ENCODE peak calls at places on chromosome 10, in six cellular contexts. One of them, this sample, is unnamed.
A peak's percentile ranks its signal among the peaks of the same experiment; 100 is the strongest.

GRCh38 chr10:70803768-70804423 is 11.9 kb upstream of the SGPL1 start:
- DNase-seq in GM13977: no peak
- DNase-seq in neural crest cell: no peak
- DNase-seq in nephron progenitor cell: no peak
- DNase-seq in endothelial cell: no peak
- DNase-seq in activated CD8-positive, alpha-beta T cell treated with anti-CD3 and anti-CD28 coated beads for 36 hours: no peak
- DNase-seq in this sample: no peak

GRCh38 chr10:115355162-115355760 is 262.1 kb downstream of the ATRNL1 start:
- DNase-seq in GM13977: peak; percentile 52
- DNase-seq in neural crest cell: peak; percentile 18
- DNase-seq in nephron progenitor cell: peak; percentile 55
- DNase-seq in endothelial cell: peak; percentile 54
- DNase-seq in activated CD8-positive, alpha-beta T cell treated with anti-CD3 and anti-CD28 coated beads for 36 hours: peak; percentile 33
- DNase-seq in this sample: no peak

GRCh38 chr10:73584737-73585136 is 6.4 kb downstream of the USP54 start:
- DNase-seq in GM13977: no peak
- DNase-seq in neural crest cell: no peak
- DNase-seq in nephron progenitor cell: no peak
- DNase-seq in endothelial cell: no peak
- DNase-seq in activated CD8-positive, alpha-beta T cell treated with anti-CD3 and anti-CD28 coated beads for 36 hours: peak; percentile 7
- DNase-seq in this sample: no peak

GRCh38 chr10:74888947-74889661 is 62.7 kb downstream of the KAT6B start:
- DNase-seq in GM13977: no peak
- DNase-seq in neural crest cell: no peak
- DNase-seq in nephron progenitor cell: no peak
- DNase-seq in endothelial cell: no peak
- DNase-seq in activated CD8-positive, alpha-beta T cell treated with anti-CD3 and anti-CD28 coated beads for 36 hours: peak; percentile 14
- DNase-seq in this sample: no peak

GRCh38 chr10:14873090-14873760 is 5.4 kb upstream of the SUV39H2 start:
- DNase-seq in GM13977: peak; percentile 28
- DNase-seq in neural crest cell: no peak
- DNase-seq in nephron progenitor cell: no peak
- DNase-seq in endothelial cell: no peak
- DNase-seq in activated CD8-positive, alpha-beta T cell treated with anti-CD3 and anti-CD28 coated beads for 36 hours: no peak
- DNase-seq in this sample: no peak

GRCh38 chr10:103897241-103897774 is 20.7 kb downstream of the STN1 start:
- DNase-seq in GM13977: no peak
- DNase-seq in neural crest cell: no peak
- DNase-seq in nephron progenitor cell: no peak
- DNase-seq in endothelial cell: no peak
- DNase-seq in activated CD8-positive, alpha-beta T cell treated with anti-CD3 and anti-CD28 coated beads for 36 hours: no peak
- DNase-seq in this sample: no peak

GRCh38 chr10:18219096-18219495 is 78.9 kb downstream of the CACNB2 start:
- DNase-seq in GM13977: no peak
- DNase-seq in neural crest cell: no peak
- DNase-seq in nephron progenitor cell: no peak
- DNase-seq in endothelial cell: no peak
- DNase-seq in activated CD8-positive, alpha-beta T cell treated with anti-CD3 and anti-CD28 coated beads for 36 hours: no peak
- DNase-seq in this sample: no peak

GRCh38 chr10:23439452-23439919 is 611 bp downstream of the OTUD1 start:
- DNase-seq in GM13977: no peak
- DNase-seq in neural crest cell: peak; percentile 22
- DNase-seq in nephron progenitor cell: no peak
- DNase-seq in endothelial cell: peak; percentile 32
- DNase-seq in activated CD8-positive, alpha-beta T cell treated with anti-CD3 and anti-CD28 coated beads for 36 hours: peak; percentile 43
- DNase-seq in this sample: no peak

GRCh38 chr10:92834981-92835380 is 13.3 kb upstream of the EXOC6 start:
- DNase-seq in GM13977: no peak
- DNase-seq in neural crest cell: no peak
- DNase-seq in nephron progenitor cell: no peak
- DNase-seq in endothelial cell: no peak
- DNase-seq in activated CD8-positive, alpha-beta T cell treated with anti-CD3 and anti-CD28 coated beads for 36 hours: no peak
- DNase-seq in this sample: no peak

GRCh38 chr10:78511324-78512204 is 477.9 kb downstream of the RPS24 start:
- DNase-seq in GM13977: no peak
- DNase-seq in neural crest cell: no peak
- DNase-seq in nephron progenitor cell: no peak
- DNase-seq in endothelial cell: no peak
- DNase-seq in activated CD8-positive, alpha-beta T cell treated with anti-CD3 and anti-CD28 coated beads for 36 hours: no peak
- DNase-seq in this sample: no peak

GRCh38 chr10:12394236-12395033 is 45.1 kb downstream of the CAMK1D start:
- DNase-seq in GM13977: no peak
- DNase-seq in neural crest cell: no peak
- DNase-seq in nephron progenitor cell: no peak
- DNase-seq in endothelial cell: no peak
- DNase-seq in activated CD8-positive, alpha-beta T cell treated with anti-CD3 and anti-CD28 coated beads for 36 hours: peak; percentile 18
- DNase-seq in this sample: no peak

GRCh38 chr10:69124558-69125121 is 662 bp downstream of the VPS26A start:
- DNase-seq in GM13977: peak; percentile 65
- DNase-seq in neural crest cell: peak; percentile 12
- DNase-seq in nephron progenitor cell: peak; percentile 40
- DNase-seq in endothelial cell: peak; percentile 42
- DNase-seq in activated CD8-positive, alpha-beta T cell treated with anti-CD3 and anti-CD28 coated beads for 36 hours: peak; percentile 78
- DNase-seq in this sample: peak; percentile 23

GRCh38 chr10:60797200-60797599 is 18.9 kb downstream of the CDK1 start:
- DNase-seq in GM13977: no peak
- DNase-seq in neural crest cell: no peak
- DNase-seq in nephron progenitor cell: no peak
- DNase-seq in endothelial cell: no peak
- DNase-seq in activated CD8-positive, alpha-beta T cell treated with anti-CD3 and anti-CD28 coated beads for 36 hours: no peak
- DNase-seq in this sample: no peak

GRCh38 chr10:110642980-110643655 is 1.0 kb upstream of the RBM20 start:
- DNase-seq in GM13977: peak; percentile 19
- DNase-seq in neural crest cell: no peak
- DNase-seq in nephron progenitor cell: peak; percentile 59
- DNase-seq in endothelial cell: peak; percentile 43
- DNase-seq in activated CD8-positive, alpha-beta T cell treated with anti-CD3 and anti-CD28 coated beads for 36 hours: no peak
- DNase-seq in this sample: no peak

GRCh38 chr10:17038627-17039026 is 91.0 kb downstream of the CUBN start:
- DNase-seq in GM13977: no peak
- DNase-seq in neural crest cell: no peak
- DNase-seq in nephron progenitor cell: no peak
- DNase-seq in endothelial cell: no peak
- DNase-seq in activated CD8-positive, alpha-beta T cell treated with anti-CD3 and anti-CD28 coated beads for 36 hours: no peak
- DNase-seq in this sample: no peak

GRCh38 chr10:110544958-110545537 is 22.4 kb upstream of the SMC3 start:
- DNase-seq in GM13977: no peak
- DNase-seq in neural crest cell: no peak
- DNase-seq in nephron progenitor cell: no peak
- DNase-seq in endothelial cell: no peak
- DNase-seq in activated CD8-positive, alpha-beta T cell treated with anti-CD3 and anti-CD28 coated beads for 36 hours: no peak
- DNase-seq in this sample: no peak

GRCh38 chr10:117946525-117947070 is 100.1 kb downstream of the RAB11FIP2 start:
- DNase-seq in GM13977: no peak
- DNase-seq in neural crest cell: no peak
- DNase-seq in nephron progenitor cell: no peak
- DNase-seq in endothelial cell: no peak
- DNase-seq in activated CD8-positive, alpha-beta T cell treated with anti-CD3 and anti-CD28 coated beads for 36 hours: no peak
- DNase-seq in this sample: no peak

GRCh38 chr10:42755028-42755451 is 27.6 kb upstream of the BMS1 start:
- DNase-seq in GM13977: no peak
- DNase-seq in neural crest cell: no peak
- DNase-seq in nephron progenitor cell: peak; percentile 41
- DNase-seq in endothelial cell: peak; percentile 33
- DNase-seq in activated CD8-positive, alpha-beta T cell treated with anti-CD3 and anti-CD28 coated beads for 36 hours: no peak
- DNase-seq in this sample: no peak

GRCh38 chr10:3527144-3527543 is 257.9 kb downstream of the KLF6 start:
- DNase-seq in GM13977: no peak
- DNase-seq in neural crest cell: no peak
- DNase-seq in nephron progenitor cell: no peak
- DNase-seq in endothelial cell: no peak
- DNase-seq in activated CD8-positive, alpha-beta T cell treated with anti-CD3 and anti-CD28 coated beads for 36 hours: no peak
- DNase-seq in this sample: no peak

GRCh38 chr10:71909399-71910083 is 54.7 kb upstream of the CHST3 start:
- DNase-seq in GM13977: no peak
- DNase-seq in neural crest cell: no peak
- DNase-seq in nephron progenitor cell: no peak
- DNase-seq in endothelial cell: no peak
- DNase-seq in activated CD8-positive, alpha-beta T cell treated with anti-CD3 and anti-CD28 coated beads for 36 hours: no peak
- DNase-seq in this sample: no peak

GRCh38 chr10:71916827-71917226 is 47.4 kb upstream of the CHST3 start:
- DNase-seq in GM13977: no peak
- DNase-seq in neural crest cell: no peak
- DNase-seq in nephron progenitor cell: no peak
- DNase-seq in endothelial cell: no peak
- DNase-seq in activated CD8-positive, alpha-beta T cell treated with anti-CD3 and anti-CD28 coated beads for 36 hours: no peak
- DNase-seq in this sample: no peak

GRCh38 chr10:71908998-71909397 is 55.2 kb upstream of the CHST3 start:
- DNase-seq in GM13977: no peak
- DNase-seq in neural crest cell: no peak
- DNase-seq in nephron progenitor cell: no peak
- DNase-seq in endothelial cell: no peak
- DNase-seq in activated CD8-positive, alpha-beta T cell treated with anti-CD3 and anti-CD28 coated beads for 36 hours: no peak
- DNase-seq in this sample: no peak

GRCh38 chr10:71911296-71911954 is 52.8 kb upstream of the CHST3 start:
- DNase-seq in GM13977: no peak
- DNase-seq in neural crest cell: no peak
- DNase-seq in nephron progenitor cell: no peak
- DNase-seq in endothelial cell: no peak
- DNase-seq in activated CD8-positive, alpha-beta T cell treated with anti-CD3 and anti-CD28 coated beads for 36 hours: no peak
- DNase-seq in this sample: no peak

DNA sequence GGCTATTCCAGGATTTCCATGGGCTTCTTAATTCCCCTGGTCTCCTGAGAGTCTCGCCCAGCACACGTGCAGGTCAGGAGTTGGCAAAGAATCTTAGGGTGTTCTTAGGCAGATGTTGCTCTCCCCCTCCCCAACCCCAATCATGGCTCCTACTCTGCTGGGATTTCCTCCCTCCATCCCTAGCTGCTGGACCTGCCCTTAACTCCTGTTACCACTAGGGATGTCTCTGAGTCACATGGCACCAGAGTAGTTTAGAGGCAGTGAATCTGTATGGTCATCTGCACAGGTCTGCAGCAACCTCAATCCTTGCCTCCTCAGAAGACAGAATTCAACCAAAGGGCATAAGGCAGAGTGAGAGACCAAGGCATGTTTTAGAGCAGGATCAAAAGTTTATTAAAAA is 51.8 kb upstream of the CHST3 start:
- DNase-seq in GM13977: no peak
- DNase-seq in neural crest cell: no peak
- DNase-seq in nephron progenitor cell: no peak
- DNase-seq in endothelial cell: no peak
- DNase-seq in activated CD8-positive, alpha-beta T cell treated with anti-CD3 and anti-CD28 coated beads for 36 hours: no peak
- DNase-seq in this sample: no peak
- TF ChIP-seq CTCF in GM13977: no peak
- TF ChIP-seq CTCF in neural crest cell: no peak
- TF ChIP-seq CTCF in nephron progenitor cell: no peak
- TF ChIP-seq CTCF in endothelial cell: no peak
- TF ChIP-seq CTCF in activated CD8-positive, alpha-beta T cell treated with anti-CD3 and anti-CD28 coated beads for 36 hours: no peak
- TF ChIP-seq CTCF in this sample: no peak

DNA sequence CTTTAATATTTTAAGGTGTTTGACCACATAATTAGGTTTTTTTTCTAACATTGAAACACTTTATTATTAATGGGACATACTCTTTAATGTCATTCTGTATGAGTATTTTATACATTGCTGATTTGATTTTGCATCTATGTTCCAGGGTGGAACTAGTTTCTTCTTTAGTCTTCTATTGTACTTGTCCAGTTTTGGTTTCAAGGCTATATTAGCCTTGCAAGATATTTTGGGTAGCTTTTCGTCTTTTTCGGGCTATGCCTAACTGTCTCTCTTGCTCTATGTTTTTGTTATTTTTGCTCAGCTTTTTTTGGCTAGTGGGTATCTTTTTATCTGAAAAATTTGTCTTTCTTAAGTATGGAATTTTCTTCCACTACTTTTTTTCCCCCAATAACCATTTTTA is 38.7 kb upstream of the MKX start:
- DNase-seq in GM13977: no peak
- DNase-seq in neural crest cell: no peak
- DNase-seq in nephron progenitor cell: no peak
- DNase-seq in endothelial cell: no peak
- DNase-seq in activated CD8-positive, alpha-beta T cell treated with anti-CD3 and anti-CD28 coated beads for 36 hours: no peak
- DNase-seq in this sample: no peak
- TF ChIP-seq CTCF in GM13977: no peak
- TF ChIP-seq CTCF in neural crest cell: no peak
- TF ChIP-seq CTCF in nephron progenitor cell: no peak
- TF ChIP-seq CTCF in endothelial cell: no peak
- TF ChIP-seq CTCF in activated CD8-positive, alpha-beta T cell treated with anti-CD3 and anti-CD28 coated beads for 36 hours: no peak
- TF ChIP-seq CTCF in this sample: no peak

GRCh38 chr10:82084904-82085303 is 209.9 kb downstream of the NRG3 start:
- DNase-seq in GM13977: no peak
- DNase-seq in neural crest cell: no peak
- DNase-seq in nephron progenitor cell: no peak
- DNase-seq in endothelial cell: no peak
- DNase-seq in activated CD8-positive, alpha-beta T cell treated with anti-CD3 and anti-CD28 coated beads for 36 hours: no peak
- DNase-seq in this sample: no peak

GRCh38 chr10:82089327-82089726 is 214.3 kb downstream of the NRG3 start:
- DNase-seq in GM13977: no peak
- DNase-seq in neural crest cell: peak; percentile 5
- DNase-seq in nephron progenitor cell: peak; percentile 11
- DNase-seq in endothelial cell: peak; percentile 7
- DNase-seq in activated CD8-positive, alpha-beta T cell treated with anti-CD3 and anti-CD28 coated beads for 36 hours: no peak
- DNase-seq in this sample: no peak

DNA sequence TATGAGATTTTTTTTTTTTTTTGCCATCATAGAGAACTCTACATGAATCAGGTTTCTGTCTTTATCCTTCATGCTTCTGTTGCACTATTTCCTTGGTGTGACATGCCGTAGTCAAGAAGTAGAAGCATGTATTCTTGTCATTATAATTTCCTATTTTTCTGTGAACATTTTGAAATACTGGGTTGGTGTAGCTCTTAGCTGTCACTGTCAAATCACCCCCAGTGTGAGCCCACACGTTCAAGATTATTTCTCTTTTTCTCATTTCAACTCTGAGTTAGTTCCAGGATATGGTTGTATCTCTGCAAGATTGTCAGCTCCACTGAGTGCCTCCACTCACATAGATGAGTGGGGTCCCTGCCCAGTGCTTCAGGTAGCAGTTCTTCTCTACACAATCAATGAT is 209.5 kb downstream of the NRG3 start:
- DNase-seq in GM13977: no peak
- DNase-seq in neural crest cell: no peak
- DNase-seq in nephron progenitor cell: no peak
- DNase-seq in endothelial cell: no peak
- DNase-seq in activated CD8-positive, alpha-beta T cell treated with anti-CD3 and anti-CD28 coated beads for 36 hours: no peak
- DNase-seq in this sample: no peak
- TF ChIP-seq CTCF in GM13977: no peak
- TF ChIP-seq CTCF in neural crest cell: no peak
- TF ChIP-seq CTCF in nephron progenitor cell: no peak
- TF ChIP-seq CTCF in endothelial cell: no peak
- TF ChIP-seq CTCF in activated CD8-positive, alpha-beta T cell treated with anti-CD3 and anti-CD28 coated beads for 36 hours: no peak
- TF ChIP-seq CTCF in this sample: no peak

DNA sequence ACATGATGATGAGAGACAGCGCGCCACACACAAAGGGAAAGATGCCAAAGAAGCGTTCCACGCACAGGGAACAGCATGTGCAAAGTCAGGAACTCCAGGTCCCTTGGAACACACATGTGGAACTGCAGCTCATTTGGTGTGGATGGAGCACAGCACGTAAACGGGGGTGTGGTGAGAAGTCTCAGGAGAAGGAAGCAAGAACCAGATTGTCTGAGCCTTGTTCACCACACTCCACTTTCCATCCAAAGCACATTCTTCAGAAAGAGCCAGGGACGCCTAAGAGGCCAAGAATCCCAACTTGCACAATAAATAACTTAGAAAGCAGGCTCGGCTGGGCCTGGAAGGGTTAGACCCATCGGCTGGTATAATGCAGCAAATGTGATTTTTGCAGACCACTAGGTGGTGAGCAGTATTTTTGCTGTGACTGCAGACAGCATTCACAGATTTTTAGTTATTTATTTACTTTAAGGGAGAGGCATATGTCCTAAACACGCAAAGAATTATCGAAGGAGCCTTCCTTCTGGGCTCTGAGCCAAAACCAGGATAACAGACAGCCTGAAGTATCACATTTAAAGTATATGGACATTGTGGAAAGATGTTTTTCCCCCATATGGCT is 27.9 kb upstream of the ASCC1 start:
- DNase-seq in GM13977: no peak
- DNase-seq in neural crest cell: no peak
- DNase-seq in nephron progenitor cell: no peak
- DNase-seq in endothelial cell: no peak
- DNase-seq in activated CD8-positive, alpha-beta T cell treated with anti-CD3 and anti-CD28 coated beads for 36 hours: no peak
- DNase-seq in this sample: no peak
- TF ChIP-seq CTCF in GM13977: peak; percentile 39
- TF ChIP-seq CTCF in neural crest cell: peak; percentile 51
- TF ChIP-seq CTCF in nephron progenitor cell: no peak
- TF ChIP-seq CTCF in endothelial cell: no peak
- TF ChIP-seq CTCF in activated CD8-positive, alpha-beta T cell treated with anti-CD3 and anti-CD28 coated beads for 36 hours: no peak
- TF ChIP-seq CTCF in this sample: no peak